ENCODE peak calls at places on chromosome 15, in five cellular contexts. R is HepG2, K is H1, U is SK-N-SH, N is GM12891. Q is an unnamed sample.

GRCh38 chr15:88023956-88024355 is 232.6 kb downstream of the NTRK3 start:
- DNase-seq in R (no peak), K (no peak), U (no peak), N (no peak), Q (no peak)

GRCh38 chr15:87793736-87794135 is 462.8 kb downstream of the NTRK3 start:
- DNase-seq in R (no peak), K (no peak), U (no peak), N (no peak), Q (no peak)

GRCh38 chr15:101428758-101429157 is 60.7 kb downstream of the PCSK6 start:
- DNase-seq in R (no peak), K (no peak), U (peak), N (no peak), Q (no peak)

GRCh38 chr15:88617790-88618189 is 3.4 kb upstream of the AEN start:
- DNase-seq in R (no peak), K (no peak), U (no peak), N (no peak), Q (no peak)

GRCh38 chr15:25172691-25173090 is 217.9 kb downstream of the SNRPN start:
- DNase-seq in R (no peak), K (no peak), U (no peak), N (no peak), Q (no peak)

GRCh38 chr15:64772488-64772887 is 2.9 kb downstream of the RBPMS2 start:
- DNase-seq in R (no peak), K (no peak), U (no peak), N (no peak), Q (no peak)

GRCh38 chr15:81363713-81364112 is 10.3 kb downstream of the TMC3 start:
- DNase-seq in R (no peak), K (no peak), U (no peak), N (no peak), Q (no peak)

GRCh38 chr15:73996267-73996666 is 1.8 kb downstream of the PML start:
- DNase-seq in R (no peak), K (no peak), U (no peak), N (no peak), Q (no peak)

GRCh38 chr15:81531141-81531592 is 157.2 kb upstream of the TMC3 start:
- DNase-seq in R (no peak), K (no peak), U (no peak), N (no peak), Q (no peak)

GRCh38 chr15:98942966-98943584 is 64.5 kb downstream of the PGPEP1L start:
- DNase-seq in R (no peak), K (no peak), U (no peak), N (no peak), Q (no peak)

GRCh38 chr15:43873651-43874050 is 46.8 kb downstream of the WDR76 start:
- DNase-seq in R (no peak), K (no peak), U (no peak), N (no peak), Q (no peak)

GRCh38 chr15:49458145-49458544 is 35.1 kb downstream of the FGF7 start:
- DNase-seq in R (no peak), K (no peak), U (no peak), N (no peak), Q (no peak)

DNA sequence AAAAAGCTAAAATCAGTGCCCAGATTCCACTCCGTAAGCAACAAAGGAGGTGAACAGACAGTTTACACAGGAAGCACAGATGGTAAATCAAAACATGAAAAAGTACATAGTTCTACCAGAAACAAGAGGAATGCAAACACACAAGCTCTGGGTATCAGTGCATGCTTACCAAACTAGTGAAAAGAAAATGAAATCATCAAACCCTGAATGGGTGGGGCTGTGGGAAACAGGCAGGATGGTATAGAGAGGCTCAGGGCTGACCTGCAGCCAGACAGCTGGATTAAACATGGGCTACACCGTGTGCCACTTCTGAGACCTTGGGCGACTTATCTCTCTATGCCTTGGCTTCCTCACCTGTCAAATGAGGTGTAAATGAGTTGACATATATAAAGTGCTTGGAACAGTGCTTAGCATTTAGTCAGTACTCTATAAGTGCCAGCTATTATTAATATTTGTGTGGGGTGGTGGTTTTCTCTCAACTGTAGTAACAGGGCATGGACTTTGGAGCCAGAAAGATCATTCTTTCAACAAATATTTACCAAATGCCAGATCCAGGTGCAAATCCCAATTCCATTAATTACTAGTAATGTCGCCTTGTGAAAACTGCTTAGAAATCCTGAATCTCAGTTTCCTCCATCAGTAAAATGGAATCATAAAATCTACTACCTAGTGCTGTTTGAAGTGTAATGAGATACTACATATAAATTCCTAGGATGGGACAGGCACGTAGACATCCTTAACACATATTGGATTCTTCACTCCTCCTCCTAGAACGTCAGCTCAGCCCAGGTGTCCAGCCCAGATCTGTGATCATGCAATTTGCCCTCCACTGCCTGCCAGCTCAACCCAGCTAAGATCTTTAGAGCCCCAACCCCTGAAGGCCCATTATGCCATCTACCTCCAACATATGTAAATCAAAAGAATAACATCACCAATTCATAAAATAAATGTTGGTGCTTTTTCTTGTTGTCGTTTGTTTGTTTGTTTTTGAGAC is 55.5 kb upstream of the SMAD3 start:
- DNase-seq in R (peak), K (no peak), U (no peak), N (no peak), Q (no peak)
- TF ChIP-seq TAF1 in R (no peak), K (no peak), U (no peak), N (no peak), Q (no peak)

GRCh38 chr15:66891776-66892175 is 173.6 kb upstream of the SMAD3 start:
- DNase-seq in R (no peak), K (no peak), U (no peak), N (no peak), Q (no peak)
- TF ChIP-seq POLR2AphosphoS5 in R (no peak), K (no peak), U (no peak), N (no peak), Q (no peak)

GRCh38 chr15:40775007-40775406 is 5.2 kb downstream of the C15orf62 start:
- DNase-seq in R (no peak), K (no peak), U (no peak), N (no peak), Q (no peak)

GRCh38 chr15:40773902-40774301 is 4.1 kb downstream of the C15orf62 start:
- DNase-seq in R (no peak), K (no peak), U (no peak), N (no peak), Q (no peak)

GRCh38 chr15:40775740-40776536 is 6.2 kb downstream of the C15orf62 start:
- DNase-seq in R (no peak), K (no peak), U (no peak), N (no peak), Q (no peak)

GRCh38 chr15:40773496-40773895 is 3.7 kb downstream of the C15orf62 start:
- DNase-seq in R (no peak), K (no peak), U (no peak), N (no peak), Q (no peak)

GRCh38 chr15:40776537-40777141 is 6.9 kb downstream of the C15orf62 start:
- DNase-seq in R (no peak), K (no peak), U (no peak), N (no peak), Q (no peak)
- TF ChIP-seq TAF1 in R (no peak), K (no peak), U (no peak), N (no peak), Q (no peak)

DNA sequence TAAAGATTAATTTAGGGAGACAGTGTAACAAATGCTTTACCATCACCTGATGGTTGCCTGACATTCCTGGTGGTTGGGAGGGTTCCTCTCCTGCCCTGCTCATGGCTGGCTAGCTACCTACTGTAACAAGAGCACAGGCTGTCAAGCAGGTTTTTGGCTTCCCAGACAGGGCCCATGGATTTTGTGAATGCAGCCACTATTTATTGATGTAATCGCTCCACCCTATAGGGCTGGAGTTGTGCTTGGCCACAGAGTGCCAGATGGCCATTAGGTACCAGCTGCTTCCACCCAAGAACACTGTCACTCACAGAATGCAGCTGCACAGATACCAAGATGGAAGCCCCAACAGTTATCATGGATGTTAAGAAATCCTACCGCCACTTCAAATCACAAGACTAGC is 31.0 kb upstream of the KLHL25 start:
- DNase-seq in R (no peak), K (no peak), U (no peak), N (no peak), Q (no peak)
- TF ChIP-seq POLR2AphosphoS5 in R (no peak), K (no peak), U (no peak), N (no peak), Q (no peak)

DNA sequence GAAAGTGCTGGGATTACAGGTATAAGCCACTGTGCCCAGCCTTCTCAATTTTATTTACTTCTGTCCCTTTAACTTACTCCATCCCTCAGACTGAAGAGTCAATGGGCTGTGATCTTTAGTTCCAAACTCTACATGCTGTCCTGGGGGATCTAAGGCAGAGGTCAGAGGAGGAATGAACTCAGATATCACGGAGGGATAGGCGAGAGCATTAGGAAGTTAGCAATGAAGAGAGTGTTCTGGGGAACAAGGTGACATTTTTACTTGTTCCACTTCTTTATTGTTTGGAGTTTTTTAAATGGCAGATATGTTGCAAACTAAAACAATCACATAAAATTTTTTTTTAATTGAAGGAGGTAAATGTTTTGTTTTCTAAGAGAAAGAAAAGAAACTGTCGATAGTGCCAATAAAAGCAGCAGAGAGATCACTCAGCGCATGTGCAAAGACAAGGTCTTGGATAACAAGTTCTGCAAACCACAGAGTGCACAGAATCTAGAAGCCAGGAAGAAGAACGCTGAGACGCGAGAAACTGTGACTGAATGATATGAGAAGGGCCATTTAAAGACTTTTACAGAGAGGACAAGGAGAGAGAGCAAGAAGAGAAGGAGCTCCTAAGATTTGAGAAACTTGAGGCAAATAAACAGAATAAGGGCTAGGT is 10.8 kb upstream of the CA12 start:
- DNase-seq in R (no peak), K (no peak), U (no peak), N (no peak), Q (no peak)
- TF ChIP-seq TAF1 in R (no peak), K (no peak), U (no peak), N (no peak), Q (no peak)

GRCh38 chr15:57281357-57281756 is 94.9 kb upstream of the CGNL1 start:
- DNase-seq in R (no peak), K (no peak), U (no peak), N (no peak), Q (no peak)

GRCh38 chr15:57286446-57287127 is 89.7 kb upstream of the CGNL1 start:
- DNase-seq in R (no peak), K (no peak), U (no peak), N (no peak), Q (no peak)

GRCh38 chr15:57284535-57284934 is 91.8 kb upstream of the CGNL1 start:
- DNase-seq in R (no peak), K (no peak), U (no peak), N (no peak), Q (no peak)

GRCh38 chr15:57285386-57285785 is 90.9 kb upstream of the CGNL1 start:
- DNase-seq in R (no peak), K (no peak), U (no peak), N (no peak), Q (no peak)

DNA sequence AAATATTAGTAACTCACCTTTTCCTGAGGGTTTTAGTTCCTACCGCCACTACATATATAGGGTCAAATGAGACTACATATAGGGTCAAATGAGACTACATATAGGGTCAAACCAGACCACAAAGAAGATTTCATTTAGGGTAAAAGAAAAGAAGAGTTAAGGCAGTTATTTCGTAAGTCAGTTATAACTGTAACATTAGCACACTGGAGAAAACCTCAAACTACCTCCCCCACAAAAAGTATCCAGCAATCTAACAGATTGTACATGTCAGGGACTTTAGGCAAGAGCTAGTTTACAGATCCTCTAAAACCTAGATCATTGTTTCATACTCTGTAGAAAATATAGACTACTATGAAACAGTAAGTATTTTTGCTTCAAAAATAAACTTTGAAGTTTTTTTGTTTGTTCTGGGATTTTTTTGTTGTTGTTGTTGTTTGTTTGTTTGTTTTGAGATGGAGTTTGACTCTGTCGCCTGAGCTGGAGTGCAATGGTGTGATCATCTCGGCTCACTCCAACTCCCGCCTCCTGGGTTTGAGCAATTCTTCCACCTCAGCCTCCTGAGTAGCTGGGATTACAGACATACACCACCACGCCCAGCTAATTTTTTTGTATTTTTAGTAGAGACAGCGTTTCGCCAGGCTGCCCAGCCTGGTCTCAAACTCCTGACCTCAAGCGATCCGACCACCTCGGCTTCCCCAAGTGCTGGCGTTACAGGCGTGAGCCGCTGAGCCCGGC is 92.4 kb upstream of the CGNL1 start:
- DNase-seq in R (no peak), K (no peak), U (no peak), N (no peak), Q (no peak)
- TF ChIP-seq POLR2AphosphoS5 in R (no peak), K (no peak), U (no peak), N (no peak), Q (no peak)

DNA sequence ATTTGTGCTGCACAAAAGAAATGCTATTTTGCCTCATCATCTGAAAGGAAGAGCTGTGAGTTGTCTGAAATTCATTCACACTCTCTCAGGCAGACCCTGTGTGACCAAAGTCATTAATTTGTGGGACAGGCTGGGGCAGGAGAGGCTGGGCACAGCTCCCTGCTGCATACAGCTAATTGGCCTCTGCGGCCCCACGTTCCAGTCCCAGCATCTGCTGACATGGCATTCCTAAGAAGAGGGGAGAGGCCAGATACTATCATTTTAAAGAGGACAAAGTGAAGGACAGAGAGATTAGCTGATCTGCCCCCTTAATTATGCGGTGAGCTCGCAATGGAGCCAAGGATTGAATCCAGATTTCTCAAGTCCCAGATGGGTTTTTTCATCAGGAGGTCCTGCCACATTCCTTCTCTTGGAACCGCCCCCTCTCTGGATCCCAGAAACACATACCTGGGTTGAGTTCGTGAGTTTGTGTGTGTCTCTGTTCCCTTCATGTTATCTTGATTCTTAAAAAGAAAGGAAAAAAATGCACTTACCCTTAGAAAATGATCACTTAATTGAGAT is 25.1 kb downstream of the POLR2M start:
- DNase-seq in R (no peak), K (no peak), U (no peak), N (no peak), Q (no peak)
- TF ChIP-seq TAF1 in R (no peak), K (no peak), U (no peak), N (no peak), Q (no peak)

GRCh38 chr15:69701198-69701597 is 248.6 kb downstream of the RPLP1 start:
- DNase-seq in R (no peak), K (no peak), U (no peak), N (no peak), Q (no peak)

GRCh38 chr15:69700380-69700779 is 247.8 kb downstream of the RPLP1 start:
- DNase-seq in R (no peak), K (no peak), U (no peak), N (no peak), Q (no peak)

GRCh38 chr15:69703495-69704187 is 251.0 kb downstream of the RPLP1 start:
- DNase-seq in R (no peak), K (no peak), U (no peak), N (no peak), Q (no peak)

GRCh38 chr15:69704685-69705084 is 252.1 kb downstream of the RPLP1 start:
- DNase-seq in R (no peak), K (no peak), U (no peak), N (no peak), Q (no peak)

DNA sequence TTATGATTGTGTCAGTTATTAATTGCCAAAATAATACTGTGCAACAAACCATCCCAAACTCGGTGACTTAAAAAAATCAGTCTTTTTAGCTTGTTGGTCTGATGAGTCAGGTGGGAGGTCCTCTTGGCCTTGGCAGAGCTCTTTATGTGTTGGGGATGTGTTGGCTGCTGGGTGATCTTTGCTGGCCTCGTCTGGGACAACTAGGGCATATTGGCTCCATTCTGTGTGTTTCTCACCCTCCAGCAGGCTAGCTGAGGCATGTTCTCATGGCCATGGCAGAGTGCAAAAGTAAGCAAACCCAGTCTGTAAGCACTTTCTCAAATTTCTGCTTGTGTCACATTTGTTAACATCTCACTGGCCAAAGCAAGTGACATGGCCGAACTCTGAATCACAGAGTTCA is 251.6 kb downstream of the RPLP1 start:
- DNase-seq in R (no peak), K (no peak), U (no peak), N (no peak), Q (no peak)
- TF ChIP-seq POLR2AphosphoS5 in R (no peak), K (no peak), U (no peak), N (no peak), Q (no peak)

GRCh38 chr15:70029297-70029701 is 68.4 kb downstream of the TLE3 start:
- DNase-seq in R (no peak), K (no peak), U (no peak), N (no peak), Q (no peak)
- TF ChIP-seq TAF1 in R (no peak), K (no peak), U (no peak), N (no peak), Q (no peak)

Q was measured in GM12892.